ENCODE peak calls at places on chromosomes 6 and 20, in eight cellular contexts. V, E, W, A, Z, P, I and Q are unnamed samples.

GRCh38 chr6:683742-684440 is 9.0 kb downstream of the EXOC2 start:
- DNase-seq in P (peak), E (no peak), Z (no peak), V (no peak), A (no peak), I (peak), W (peak), Q (no peak)

GRCh38 chr6:33277663-33278391 is 904 bp downstream of the B3GALT4 start:
- DNase-seq in W (peak), I (peak), E (peak), Z (no peak), A (no peak), V (no peak), P (no peak), Q (no peak)

GRCh38 chr20:20603339-20603990 is 109.0 kb downstream of the RALGAPA2 start:
- DNase-seq in A (no peak), I (peak), V (no peak), E (no peak), W (peak), Z (no peak), P (peak), Q (no peak)

GRCh38 chr6:121222656-121223055 is 111.6 kb downstream of the TBC1D32 start:
- DNase-seq in Z (no peak), V (no peak), W (no peak), P (no peak), A (no peak), E (no peak), I (no peak), Q (no peak)

GRCh38 chr6:30914854-30915590 is 984 bp downstream of the VARS2 start:
- DNase-seq in Z (no peak), I (peak), E (no peak), A (no peak), W (no peak), P (no peak), V (peak), Q (no peak)

GRCh38 chr6:119594907-119595306 is 245.3 kb upstream of the MAN1A1 start:
- DNase-seq in V (no peak), A (no peak), Z (no peak), I (no peak), E (no peak), W (no peak), P (no peak), Q (no peak)

GRCh38 chr6:115601509-115601908 is 459.2 kb downstream of the FRK start:
- DNase-seq in V (no peak), I (no peak), P (no peak), A (no peak), E (no peak), Z (no peak), W (no peak), Q (no peak)

GRCh38 chr6:3138341-3138740 is 19.0 kb downstream of the TUBB2A start:
- DNase-seq in A (no peak), P (no peak), E (no peak), V (no peak), Z (no peak), I (no peak), W (no peak), Q (no peak)

GRCh38 chr20:5735845-5736530 is 14.2 kb upstream of the SHLD1 start:
- DNase-seq in P (no peak), E (no peak), V (no peak), I (no peak), Z (no peak), W (no peak), A (no peak), Q (no peak)

GRCh38 chr6:135475292-135475886 is 22.2 kb downstream of the AHI1 start:
- DNase-seq in W (no peak), V (no peak), I (no peak), A (no peak), E (no peak), P (no peak), Z (no peak), Q (no peak)